ENCODE peak calls at places on chromosomes 3 and 15, in nine cellular contexts. V is stimulated activated CD8-positive, alpha-beta memory T cell treated with anti-CD3 and anti-CD28 coated beads, Interleukin-7, amount 100 ng/mL, for 1 hour; X is NCI-H748 treated with DMSO at 0.1 percent for 48 hours; F is midbrain; S is pancreas; W is bronchial epithelial cell; O is NCI-H2029 treated with DMSO at 0.1 percent for 48 hours; Z is astrocyte of the spinal cord; A is effector CD4-positive, alpha-beta T cell. R is an unnamed sample.

GRCh38 chr3:117719316-117719926 is 1009.8 kb downstream of the TUSC7 start:
- DNase-seq in V (no peak), X (no peak), F (no peak), S (no peak), W (peak), O (no peak), Z (peak), A (no peak), R (no peak)

GRCh38 chr3:153051427-153052095 is 110.5 kb upstream of the RAP2B start:
- DNase-seq in V (no peak), X (no peak), F (no peak), S (no peak), W (peak), O (no peak), Z (peak), A (no peak), R (no peak)

GRCh38 chr3:194134757-194135515 is 1.0 kb upstream of the HES1 start:
- DNase-seq in V (peak), X (peak), F (peak), S (peak), W (peak), O (peak), Z (peak), A (peak), R (peak)

GRCh38 chr15:79089890-79090486 is 592 bp downstream of the RASGRF1 start:
- DNase-seq in V (no peak), X (no peak), F (no peak), S (no peak), W (no peak), O (no peak), Z (peak), A (no peak), R (no peak)

GRCh38 chr3:170780955-170781354 is 89.0 kb downstream of the RPL22L1 start:
- DNase-seq in V (no peak), X (no peak), F (peak), S (no peak), W (peak), O (no peak), Z (no peak), A (no peak), R (no peak)

GRCh38 chr3:11576453-11576852 is 67.3 kb downstream of the VGLL4 start:
- DNase-seq in V (no peak), X (no peak), F (no peak), S (no peak), W (no peak), O (no peak), Z (no peak), A (no peak), R (no peak)

GRCh38 chr3:184241447-184242296 is 7.1 kb downstream of the ALG3 start:
- DNase-seq in V (no peak), X (no peak), F (no peak), S (peak), W (peak), O (peak), Z (peak), A (no peak), R (no peak)

GRCh38 chr3:113304856-113305540 is 93.6 kb downstream of the BOC start:
- DNase-seq in V (no peak), X (no peak), F (no peak), S (no peak), W (no peak), O (no peak), Z (no peak), A (no peak), R (no peak)

GRCh38 chr15:79184465-79184892 is 93.9 kb upstream of the RASGRF1 start:
- DNase-seq in V (peak), X (peak), F (peak), S (peak), W (peak), O (peak), Z (peak), A (peak), R (peak)

GRCh38 chr3:52225452-52226228 is at the start of gene TLR9:
- DNase-seq in V (no peak), X (no peak), F (no peak), S (peak), W (no peak), O (no peak), Z (no peak), A (no peak), R (peak)

GRCh38 chr3:188000361-188000861 is 153.5 kb upstream of the LPP start:
- DNase-seq in V (no peak), X (no peak), F (no peak), S (peak), W (no peak), O (peak), Z (no peak), A (no peak), R (no peak)

GRCh38 chr3:132134611-132135010 is 99.8 kb upstream of the CPNE4 start:
- DNase-seq in V (no peak), X (no peak), F (no peak), S (no peak), W (peak), O (no peak), Z (peak), A (no peak), R (no peak)

GRCh38 chr3:106825962-106826605 is 551.2 kb upstream of the CCDC54 start:
- DNase-seq in V (no peak), X (no peak), F (no peak), S (no peak), W (peak), O (no peak), Z (peak), A (no peak), R (no peak)

R was measured in sciatic nerve.